ENCODE peak calls at places on chromosome 10, in four cellular contexts. F, S, N and A are unnamed samples.

GRCh38 chr10:133444342-133445267 is 9.1 kb upstream of the SCART1 start:
- DNase-seq in F (no peak), S (no peak), N (no peak), A (peak; percentile 18)

GRCh38 chr10:119962837-119963236 is 70.3 kb downstream of the SEC23IP start:
- DNase-seq in F (no peak), S (no peak), N (no peak), A (no peak)

GRCh38 chr10:24453404-24453830 is 244.5 kb downstream of the KIAA1217 start:
- DNase-seq in F (no peak), S (no peak), N (no peak), A (no peak)

GRCh38 chr10:88754272-88754671 is 5.5 kb upstream of the LIPN start:
- DNase-seq in F (no peak), S (no peak), N (no peak), A (no peak)

GRCh38 chr10:29409241-29410051 is 120.6 kb downstream of the LYZL1 start:
- DNase-seq in F (peak; percentile 8), S (peak; percentile 79), N (no peak), A (peak; percentile 82)

GRCh38 chr10:26269754-26270153 is 53.2 kb downstream of the GAD2 start:
- DNase-seq in F (no peak), S (no peak), N (no peak), A (no peak)

GRCh38 chr10:46077141-46077554 is 31.1 kb upstream of the MSMB start:
- DNase-seq in F (no peak), S (no peak), N (no peak), A (no peak)

GRCh38 chr10:117360016-117360415 is 15.2 kb downstream of the PDZD8 start:
- DNase-seq in F (no peak), S (no peak), N (no peak), A (no peak)

GRCh38 chr10:3418041-3418760 is 245.6 kb upstream of the PITRM1 start:
- DNase-seq in F (no peak), S (no peak), N (no peak), A (no peak)

GRCh38 chr10:52215745-52216361 is 98.2 kb upstream of the DKK1 start:
- DNase-seq in F (peak; percentile 53), S (peak; percentile 15), N (no peak), A (no peak)

GRCh38 chr10:75645704-75646103 is 214.3 kb downstream of the LRMDA start:
- DNase-seq in F (no peak), S (no peak), N (no peak), A (no peak)

GRCh38 chr10:110304394-110304779 is 333 bp downstream of the SMNDC1 start:
- DNase-seq in F (no peak), S (no peak), N (no peak), A (no peak)

GRCh38 chr10:125236091-125236490 is 75.7 kb upstream of the CTBP2 start:
- DNase-seq in F (no peak), S (no peak), N (no peak), A (no peak)

GRCh38 chr10:71231196-71231595 is 18.8 kb downstream of the UNC5B start:
- DNase-seq in F (no peak), S (no peak), N (no peak), A (no peak)

GRCh38 chr10:103722632-103723031 is 132.7 kb downstream of the SH3PXD2A start:
- DNase-seq in F (no peak), S (no peak), N (no peak), A (no peak)

GRCh38 chr10:86706401-86706841 is 38.1 kb downstream of the LDB3 start:
- DNase-seq in F (no peak), S (no peak), N (no peak), A (no peak)

GRCh38 chr10:3413937-3414710 is 241.5 kb upstream of the PITRM1 start:
- DNase-seq in F (no peak), S (no peak), N (no peak), A (peak; percentile 32)

GRCh38 chr10:133166828-133167692 is 7.0 kb downstream of the KNDC1 start:
- DNase-seq in F (no peak), S (peak; percentile 31), N (no peak), A (no peak)

GRCh38 chr10:97426776-97427570 is 982 bp downstream of the PGAM1 start:
- DNase-seq in F (no peak), S (no peak), N (no peak), A (no peak)

GRCh38 chr10:26807532-26807931 is 53.2 kb downstream of the ABI1 start:
- DNase-seq in F (no peak), S (no peak), N (no peak), A (no peak)

GRCh38 chr10:78924319-78925003 is 144.3 kb upstream of the ZMIZ1 start:
- DNase-seq in F (no peak), S (no peak), N (no peak), A (no peak)

GRCh38 chr10:27558612-27559020 is 54.5 kb downstream of the RAB18 start:
- DNase-seq in F (peak; percentile 15), S (peak; percentile 51), N (no peak), A (no peak)

GRCh38 chr10:118442032-118442431 is 99.9 kb upstream of the FAM204A start:
- DNase-seq in F (no peak), S (no peak), N (no peak), A (no peak)

GRCh38 chr10:129809431-129809830 is 154.6 kb downstream of the EBF3 start:
- DNase-seq in F (no peak), S (no peak), N (no peak), A (peak; percentile 16)

GRCh38 chr10:71239946-71240795 is 27.8 kb downstream of the UNC5B start:
- DNase-seq in F (no peak), S (no peak), N (no peak), A (no peak)

GRCh38 chr10:58718596-58718995 is 205.9 kb downstream of the BICC1 start:
- DNase-seq in F (no peak), S (no peak), N (no peak), A (no peak)

GRCh38 chr10:42598249-42598873 is 40.0 kb downstream of the ZNF33B start:
- DNase-seq in F (no peak), S (no peak), N (no peak), A (no peak)

GRCh38 chr10:42594246-42594650 is 44.1 kb downstream of the ZNF33B start:
- DNase-seq in F (peak; percentile 10), S (no peak), N (no peak), A (no peak)

GRCh38 chr10:42593284-42593683 is 45.1 kb downstream of the ZNF33B start:
- DNase-seq in F (no peak), S (no peak), N (no peak), A (no peak)

GRCh38 chr10:42596196-42596595 is 42.2 kb downstream of the ZNF33B start:
- DNase-seq in F (no peak), S (no peak), N (no peak), A (no peak)
- H3K9me3 ChIP-seq in F (peaks cover under 1% of the 10 kb centered on the region), S (no peaks in the 10 kb centered on the region), N (peaks cover 39% of the 10 kb centered on the region), A (peaks cover 34% of the 10 kb centered on the region)

GRCh38 chr10:31384589-31384949 is 65.6 kb downstream of the ZEB1 start:
- DNase-seq in F (no peak), S (no peak), N (no peak), A (no peak)

GRCh38 chr10:31381766-31382316 is 62.8 kb downstream of the ZEB1 start:
- DNase-seq in F (no peak), S (no peak), N (no peak), A (no peak)

GRCh38 chr10:31381171-31381570 is 62.2 kb downstream of the ZEB1 start:
- DNase-seq in F (no peak), S (no peak), N (no peak), A (no peak)

DNA sequence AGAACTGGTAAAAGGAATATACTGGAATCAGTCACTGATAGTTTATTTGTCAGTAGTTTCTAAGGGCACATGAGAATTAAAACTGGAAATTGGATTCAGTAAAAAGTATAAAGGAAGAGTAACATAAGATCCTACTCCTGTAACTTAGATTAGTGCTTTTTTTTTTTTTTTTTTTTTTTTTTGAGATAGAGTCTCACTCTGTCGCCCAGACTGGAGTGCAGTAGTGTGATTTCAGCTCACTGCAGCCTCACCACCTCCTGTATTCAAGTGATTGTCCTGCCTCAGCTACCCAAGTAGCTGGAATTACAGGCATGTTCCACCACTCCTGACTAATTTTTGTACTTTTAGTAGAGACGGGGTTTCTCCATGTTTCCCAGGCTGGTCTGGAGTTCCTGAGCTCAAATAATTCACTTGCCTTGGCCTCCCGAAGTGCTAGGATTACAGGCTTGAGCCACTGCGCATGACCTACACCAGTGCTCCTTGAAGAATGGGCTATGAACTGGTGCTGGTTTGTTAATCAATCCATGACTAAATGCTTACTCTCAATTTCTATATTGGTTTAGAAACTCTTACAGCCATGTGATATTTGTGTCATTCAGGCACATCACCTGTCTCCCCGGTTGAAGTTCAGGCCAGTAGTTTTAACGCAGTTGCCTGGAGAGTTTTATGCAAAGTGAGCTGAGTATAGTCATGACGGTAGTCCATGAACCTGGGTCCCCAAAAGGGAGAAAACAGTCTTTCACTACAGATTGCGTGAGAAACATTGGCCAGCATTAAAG is 65.0 kb downstream of the ZEB1 start:
- DNase-seq in F (no peak), S (no peak), N (no peak), A (no peak)
- H3K27ac ChIP-seq in F (no peak overlapping the region), S (no peak overlapping the region), N (no peak overlapping the region), A (no peak overlapping the region)

GRCh38 chr10:131115801-131116200 is 195.7 kb downstream of the TCERG1L start:
- DNase-seq in F (no peak), S (no peak), N (no peak), A (no peak)
- H3K9me3 ChIP-seq in F (peaks cover 90% of the 10 kb centered on the region), S (no peaks in the 10 kb centered on the region), N (no peaks in the 10 kb centered on the region), A (no peaks in the 10 kb centered on the region)

DNA sequence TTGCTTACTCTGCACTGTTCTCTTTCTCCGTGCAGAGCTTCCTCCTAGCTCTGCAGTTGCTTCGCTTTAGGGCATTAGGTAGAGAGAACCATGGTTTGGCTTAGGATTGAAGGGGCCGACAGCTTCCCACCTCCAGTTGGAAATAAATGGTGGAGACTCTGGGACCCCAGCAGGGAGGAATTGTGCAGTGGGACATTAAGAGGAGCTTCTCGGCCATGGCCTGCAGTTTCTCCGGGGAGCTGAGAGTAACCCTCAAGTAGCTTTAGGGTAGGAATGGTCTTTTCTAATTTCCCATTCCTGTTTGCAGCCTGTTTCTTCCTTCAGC is 1.2 kb downstream of the SUFU start:
- DNase-seq in F (no peak), S (no peak), N (no peak), A (no peak)
- H3K27ac ChIP-seq in F (peak overlapping the region; percentile 39), S (no peak overlapping the region), N (peak overlapping the region; percentile 57), A (peak overlapping the region; percentile 94)